ENCODE peak calls at places on chromosomes 12 and 14, in five cellular contexts. One of them, this sample, is unnamed.

GRCh38 chr14:64891839-64892375 is 12.2 kb upstream of the SPTB start:
- DNase-seq in mammary epithelial cell: peak; percentile 43
- DNase-seq in adrenal gland: peak; percentile 55
- DNase-seq in cardiac muscle cell: peak; percentile 75
- DNase-seq in sigmoid colon: no peak
- DNase-seq in this sample: peak; percentile 55

GRCh38 chr14:64708148-64709004 is 4.2 kb downstream of the PLEKHG3 start:
- DNase-seq in adrenal gland: peak; percentile 41
- DNase-seq in mammary epithelial cell: peak; percentile 89
- DNase-seq in sigmoid colon: peak; percentile 77
- DNase-seq in cardiac muscle cell: peak; percentile 67
- DNase-seq in this sample: peak; percentile 91

GRCh38 chr14:79986251-79986650 is 225.1 kb downstream of the DIO2 start:
- DNase-seq in sigmoid colon: no peak
- DNase-seq in cardiac muscle cell: no peak
- DNase-seq in mammary epithelial cell: no peak
- DNase-seq in adrenal gland: no peak
- DNase-seq in this sample: no peak

GRCh38 chr14:89013098-89013504 is 188.7 kb downstream of the TTC8 start:
- DNase-seq in adrenal gland: no peak
- DNase-seq in mammary epithelial cell: no peak
- DNase-seq in sigmoid colon: no peak
- DNase-seq in cardiac muscle cell: peak; percentile 11
- DNase-seq in this sample: peak; percentile 29

GRCh38 chr14:34750670-34751069 is 36.3 kb upstream of the CFL2 start:
- DNase-seq in adrenal gland: no peak
- DNase-seq in cardiac muscle cell: no peak
- DNase-seq in mammary epithelial cell: peak; percentile 25
- DNase-seq in sigmoid colon: no peak
- DNase-seq in this sample: peak; percentile 21

GRCh38 chr12:89160716-89161123 is 191.6 kb downstream of the DUSP6 start:
- DNase-seq in cardiac muscle cell: no peak
- DNase-seq in mammary epithelial cell: peak; percentile 93
- DNase-seq in sigmoid colon: peak; percentile 69
- DNase-seq in adrenal gland: peak; percentile 66
- DNase-seq in this sample: peak; percentile 92

GRCh38 chr12:7588703-7589329 is 76.9 kb downstream of the APOBEC1 start:
- DNase-seq in cardiac muscle cell: peak; percentile 48
- DNase-seq in sigmoid colon: no peak
- DNase-seq in mammary epithelial cell: peak; percentile 61
- DNase-seq in adrenal gland: peak; percentile 85
- DNase-seq in this sample: peak; percentile 34

GRCh38 chr12:104969328-104969727 is 11.2 kb upstream of the SLC41A2 start:
- DNase-seq in cardiac muscle cell: no peak
- DNase-seq in sigmoid colon: no peak
- DNase-seq in mammary epithelial cell: no peak
- DNase-seq in adrenal gland: no peak
- DNase-seq in this sample: no peak

GRCh38 chr12:66453111-66453510 is 150.8 kb downstream of the HELB start:
- DNase-seq in adrenal gland: no peak
- DNase-seq in sigmoid colon: no peak
- DNase-seq in cardiac muscle cell: no peak
- DNase-seq in mammary epithelial cell: no peak
- DNase-seq in this sample: no peak

GRCh38 chr12:114430306-114430705 is 24.4 kb upstream of the TBX5 start:
- DNase-seq in sigmoid colon: no peak
- DNase-seq in cardiac muscle cell: no peak
- DNase-seq in mammary epithelial cell: no peak
- DNase-seq in adrenal gland: no peak
- DNase-seq in this sample: no peak

GRCh38 chr12:92859650-92860386 is 69.3 kb downstream of the EEA1 start:
- DNase-seq in adrenal gland: no peak
- DNase-seq in mammary epithelial cell: no peak
- DNase-seq in sigmoid colon: no peak
- DNase-seq in cardiac muscle cell: no peak
- DNase-seq in this sample: no peak

GRCh38 chr12:55730447-55730820 is 1.6 kb upstream of the CD63 start:
- DNase-seq in mammary epithelial cell: no peak
- DNase-seq in cardiac muscle cell: no peak
- DNase-seq in adrenal gland: no peak
- DNase-seq in sigmoid colon: no peak
- DNase-seq in this sample: no peak

GRCh38 chr12:55734595-55734994 is 5.8 kb upstream of the CD63 start:
- DNase-seq in mammary epithelial cell: no peak
- DNase-seq in cardiac muscle cell: no peak
- DNase-seq in sigmoid colon: peak; percentile 52
- DNase-seq in adrenal gland: no peak
- DNase-seq in this sample: no peak

GRCh38 chr12:55732288-55732687 is 3.5 kb upstream of the CD63 start:
- DNase-seq in cardiac muscle cell: no peak
- DNase-seq in sigmoid colon: peak; percentile 66
- DNase-seq in mammary epithelial cell: no peak
- DNase-seq in adrenal gland: no peak
- DNase-seq in this sample: no peak

GRCh38 chr12:55736076-55736475 is 6.8 kb upstream of the GDF11 start:
- DNase-seq in mammary epithelial cell: no peak
- DNase-seq in cardiac muscle cell: no peak
- DNase-seq in adrenal gland: no peak
- DNase-seq in sigmoid colon: peak; percentile 51
- DNase-seq in this sample: no peak

GRCh38 chr12:55733021-55733555 is 4.3 kb upstream of the CD63 start:
- DNase-seq in mammary epithelial cell: no peak
- DNase-seq in cardiac muscle cell: no peak
- DNase-seq in sigmoid colon: peak; percentile 60
- DNase-seq in adrenal gland: no peak
- DNase-seq in this sample: no peak
- H3K27ac ChIP-seq in mammary epithelial cell: no peak overlapping the region
- H3K27ac ChIP-seq in cardiac muscle cell: no peak overlapping the region
- H3K27ac ChIP-seq in sigmoid colon: no peak overlapping the region
- H3K27ac ChIP-seq in adrenal gland: no peak overlapping the region
- H3K27ac ChIP-seq in this sample: no peak overlapping the region

GRCh38 chr12:47105914-47106674 is 26.3 kb upstream of the AMIGO2 start:
- DNase-seq in adrenal gland: no peak
- DNase-seq in cardiac muscle cell: no peak
- DNase-seq in mammary epithelial cell: no peak
- DNase-seq in sigmoid colon: no peak
- DNase-seq in this sample: no peak

GRCh38 chr12:47100146-47100545 is 20.4 kb upstream of the AMIGO2 start:
- DNase-seq in cardiac muscle cell: no peak
- DNase-seq in mammary epithelial cell: no peak
- DNase-seq in adrenal gland: no peak
- DNase-seq in sigmoid colon: no peak
- DNase-seq in this sample: peak; percentile 36

GRCh38 chr12:47102406-47102805 is 22.6 kb upstream of the AMIGO2 start:
- DNase-seq in cardiac muscle cell: no peak
- DNase-seq in sigmoid colon: no peak
- DNase-seq in mammary epithelial cell: no peak
- DNase-seq in adrenal gland: no peak
- DNase-seq in this sample: no peak

GRCh38 chr12:47107446-47107845 is 27.7 kb upstream of the AMIGO2 start:
- DNase-seq in mammary epithelial cell: no peak
- DNase-seq in cardiac muscle cell: no peak
- DNase-seq in sigmoid colon: no peak
- DNase-seq in adrenal gland: no peak
- DNase-seq in this sample: no peak

GRCh38 chr12:47102845-47103666 is 23.3 kb upstream of the AMIGO2 start:
- DNase-seq in sigmoid colon: peak; percentile 87
- DNase-seq in adrenal gland: no peak
- DNase-seq in mammary epithelial cell: peak; percentile 70
- DNase-seq in cardiac muscle cell: no peak
- DNase-seq in this sample: peak; percentile 39
- H3K27ac ChIP-seq in sigmoid colon: peak overlapping the region; percentile 76
- H3K27ac ChIP-seq in adrenal gland: no peak overlapping the region
- H3K27ac ChIP-seq in mammary epithelial cell: no peak overlapping the region
- H3K27ac ChIP-seq in cardiac muscle cell: no peak overlapping the region
- H3K27ac ChIP-seq in this sample: no peak overlapping the region

DNA sequence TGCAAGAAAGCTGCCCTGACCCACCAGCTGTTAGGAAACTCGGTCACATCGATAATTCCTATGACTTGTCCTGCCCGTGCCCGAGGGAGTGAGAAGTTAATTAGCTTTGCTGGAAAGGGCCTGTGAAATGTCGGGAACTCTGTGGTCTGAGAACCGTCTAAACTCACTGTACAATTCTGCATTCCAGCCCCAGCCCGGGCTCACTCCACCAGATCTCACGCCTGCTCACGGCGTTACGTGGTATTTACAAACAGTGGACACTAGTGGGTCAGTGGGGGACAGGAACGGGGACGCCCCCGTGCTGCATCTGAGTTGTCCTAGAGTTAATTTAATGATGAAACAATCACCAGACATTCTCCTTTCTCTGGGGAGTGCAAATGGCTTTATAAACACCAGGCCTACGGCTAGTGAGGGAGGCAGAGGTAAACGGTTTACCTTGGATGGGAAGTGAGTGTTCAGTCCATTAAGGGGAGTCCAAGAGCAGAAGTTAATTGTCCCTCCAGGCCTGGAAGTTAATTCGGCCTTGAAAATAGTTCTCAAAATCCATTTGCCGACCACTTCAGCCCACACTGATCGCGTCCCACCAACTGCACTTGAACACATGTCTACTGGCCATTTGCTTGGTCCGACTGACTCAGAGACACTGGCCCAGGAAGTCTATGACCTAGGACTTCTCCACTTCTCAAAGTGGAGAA is 93.5 kb upstream of the MED13L start:
- DNase-seq in sigmoid colon: no peak
- DNase-seq in adrenal gland: no peak
- DNase-seq in cardiac muscle cell: no peak
- DNase-seq in mammary epithelial cell: no peak
- DNase-seq in this sample: no peak
- H3K27ac ChIP-seq in sigmoid colon: no peak overlapping the region
- H3K27ac ChIP-seq in adrenal gland: peak overlapping the region; percentile 49
- H3K27ac ChIP-seq in cardiac muscle cell: no peak overlapping the region
- H3K27ac ChIP-seq in mammary epithelial cell: no peak overlapping the region
- H3K27ac ChIP-seq in this sample: no peak overlapping the region

GRCh38 chr12:102917026-102917787 is at the start of gene PAH:
- DNase-seq in mammary epithelial cell: no peak
- DNase-seq in adrenal gland: peak; percentile 49
- DNase-seq in cardiac muscle cell: peak; percentile 7
- DNase-seq in sigmoid colon: no peak
- DNase-seq in this sample: peak; percentile 4

GRCh38 chr12:102918840-102919239 is 1.8 kb upstream of the PAH start:
- DNase-seq in cardiac muscle cell: no peak
- DNase-seq in mammary epithelial cell: no peak
- DNase-seq in adrenal gland: no peak
- DNase-seq in sigmoid colon: no peak
- DNase-seq in this sample: no peak

GRCh38 chr12:102920271-102920670 is 3.2 kb upstream of the PAH start:
- DNase-seq in mammary epithelial cell: no peak
- DNase-seq in cardiac muscle cell: no peak
- DNase-seq in adrenal gland: no peak
- DNase-seq in sigmoid colon: no peak
- DNase-seq in this sample: no peak

GRCh38 chr12:102916252-102917025 is 605 bp downstream of the PAH start:
- DNase-seq in mammary epithelial cell: no peak
- DNase-seq in cardiac muscle cell: no peak
- DNase-seq in sigmoid colon: no peak
- DNase-seq in adrenal gland: no peak
- DNase-seq in this sample: no peak

DNA sequence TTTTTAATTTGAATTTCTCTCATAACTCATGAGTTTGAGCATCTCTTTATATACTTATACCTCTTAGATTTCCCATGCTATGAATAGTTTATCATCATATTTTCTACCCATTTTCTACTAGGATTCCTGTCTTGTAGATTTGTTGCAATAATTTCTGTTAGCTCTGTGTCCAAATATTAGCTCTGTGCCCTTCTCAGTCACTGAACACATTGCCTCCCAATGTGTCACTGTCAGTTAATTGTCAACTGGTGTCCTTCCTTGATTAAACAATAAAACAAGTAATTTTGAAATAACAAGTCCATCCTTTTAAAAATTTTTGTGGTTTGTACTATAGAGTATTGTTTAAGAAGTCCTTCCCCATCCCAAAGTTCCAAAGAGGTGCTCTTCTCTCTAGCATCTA is 4.2 kb upstream of the PAH start:
- DNase-seq in mammary epithelial cell: no peak
- DNase-seq in cardiac muscle cell: no peak
- DNase-seq in sigmoid colon: no peak
- DNase-seq in adrenal gland: no peak
- DNase-seq in this sample: no peak
- H3K27ac ChIP-seq in mammary epithelial cell: no peak overlapping the region
- H3K27ac ChIP-seq in cardiac muscle cell: no peak overlapping the region
- H3K27ac ChIP-seq in sigmoid colon: no peak overlapping the region
- H3K27ac ChIP-seq in adrenal gland: no peak overlapping the region
- H3K27ac ChIP-seq in this sample: no peak overlapping the region

GRCh38 chr12:124578854-124579253 is 11.4 kb upstream of the NCOR2 start:
- DNase-seq in mammary epithelial cell: no peak
- DNase-seq in adrenal gland: no peak
- DNase-seq in sigmoid colon: no peak
- DNase-seq in cardiac muscle cell: no peak
- DNase-seq in this sample: no peak
- H3K27ac ChIP-seq in mammary epithelial cell: no peak overlapping the region
- H3K27ac ChIP-seq in adrenal gland: no peak overlapping the region
- H3K27ac ChIP-seq in sigmoid colon: no peak overlapping the region
- H3K27ac ChIP-seq in cardiac muscle cell: no peak overlapping the region
- H3K27ac ChIP-seq in this sample: no peak overlapping the region

This sample was measured in foreskin keratinocyte.